ENCODE peak calls at places on chromosomes 13 and 19, in ten cellular contexts. F is endothelial cell of umbilical vein, G is tibial nerve, A is lower leg skin, W is testis, D is A549, L is breast epithelium, P is NB4, K is heart left ventricle, Z is esophagus squamous epithelium. H is an unnamed sample.

GRCh38 chr13:101624981-101625380 is 172.5 kb downstream of the ITGBL1 start:
- DNase-seq in G (no peak), K (no peak), W (no peak), A (no peak), P (no peak), Z (no peak), D (no peak), L (no peak), F (no peak), H (no peak)

GRCh38 chr19:46963093-46963734 is 56.4 kb upstream of the NPAS1 start:
- DNase-seq in Z (no peak), F (peak; percentile 46), P (no peak), A (no peak), D (no peak), W (no peak), K (no peak), G (no peak), L (no peak), H (no peak)

GRCh38 chr19:42201489-42202289 is 15.8 kb downstream of the DEDD2 start:
- DNase-seq in P (peak; percentile 88), K (no peak), W (no peak), F (no peak), L (no peak), A (no peak), Z (no peak), D (no peak), G (no peak), H (no peak)

GRCh38 chr13:94362411-94362909 is 117.0 kb downstream of the DCT start:
- DNase-seq in F (peak; percentile 84), P (peak; percentile 83), G (no peak), A (peak; percentile 53), L (peak; percentile 28), W (peak; percentile 83), K (peak; percentile 36), D (peak; percentile 80), Z (peak; percentile 2), H (peak; percentile 73)

GRCh38 chr19:29587518-29587986 is 18.5 kb upstream of the POP4 start:
- DNase-seq in D (no peak), G (no peak), K (no peak), P (peak; percentile 80), L (no peak), A (no peak), Z (no peak), F (no peak), W (no peak), H (peak; percentile 57)

GRCh38 chr13:85806553-85807175 is 7.4 kb upstream of the SLITRK6 start:
- DNase-seq in W (no peak), P (peak; percentile 60), A (no peak), F (peak; percentile 37), D (peak; percentile 61), G (no peak), Z (no peak), L (no peak), K (no peak), H (peak; percentile 1)

GRCh38 chr19:55857149-55857548 is 20.8 kb downstream of the NLRP4 start:
- DNase-seq in Z (no peak), P (peak; percentile 10), W (no peak), A (no peak), G (no peak), D (no peak), K (no peak), L (no peak), F (no peak), H (no peak)

GRCh38 chr13:29362849-29363604 is 232.5 kb downstream of the SLC7A1 start:
- DNase-seq in P (peak; percentile 75), L (no peak), G (no peak), W (peak; percentile 58), Z (no peak), D (peak; percentile 45), A (no peak), K (no peak), F (peak; percentile 62), H (peak; percentile 26)

GRCh38 chr19:4375620-4376228 is 24.6 kb downstream of the SH3GL1 start:
- DNase-seq in A (no peak), W (no peak), G (no peak), F (peak; percentile 62), P (peak; percentile 90), D (peak; percentile 60), K (no peak), L (no peak), Z (no peak), H (peak; percentile 43)

GRCh38 chr19:38869836-38870607 is 8.1 kb downstream of the RINL start:
- DNase-seq in L (peak; percentile 73), D (peak; percentile 89), K (peak; percentile 90), W (peak; percentile 87), P (peak; percentile 66), G (peak; percentile 78), A (peak; percentile 71), F (peak; percentile 61), Z (peak; percentile 37), H (no peak)

GRCh38 chr13:35472308-35473008 is 4.0 kb downstream of the MAB21L1 start:
- DNase-seq in A (no peak), G (no peak), W (no peak), D (no peak), Z (no peak), K (no peak), L (no peak), P (no peak), F (no peak), H (no peak)

GRCh38 chr19:32227561-32228165 is 117.7 kb upstream of the ZNF507 start:
- DNase-seq in P (no peak), G (no peak), K (no peak), F (no peak), L (no peak), Z (no peak), D (no peak), W (no peak), A (no peak), H (no peak)

GRCh38 chr19:32652893-32653625 is 21.9 kb downstream of the ANKRD27 start:
- DNase-seq in G (no peak), W (peak; percentile 77), D (no peak), P (no peak), K (peak; percentile 85), L (peak; percentile 59), Z (no peak), F (peak; percentile 53), A (no peak), H (no peak)

GRCh38 chr13:108769213-108770070 is 140.0 kb downstream of the MYO16 start:
- DNase-seq in W (no peak), D (peak; percentile 66), F (no peak), P (peak; percentile 26), K (no peak), Z (no peak), A (no peak), L (no peak), G (no peak), H (no peak)

GRCh38 chr19:10305139-10305806 is 4.3 kb downstream of the ZGLP1 start:
- DNase-seq in F (no peak), D (no peak), L (no peak), A (no peak), P (peak; percentile 100), Z (no peak), G (no peak), K (peak; percentile 47), W (no peak), H (no peak)

DNA sequence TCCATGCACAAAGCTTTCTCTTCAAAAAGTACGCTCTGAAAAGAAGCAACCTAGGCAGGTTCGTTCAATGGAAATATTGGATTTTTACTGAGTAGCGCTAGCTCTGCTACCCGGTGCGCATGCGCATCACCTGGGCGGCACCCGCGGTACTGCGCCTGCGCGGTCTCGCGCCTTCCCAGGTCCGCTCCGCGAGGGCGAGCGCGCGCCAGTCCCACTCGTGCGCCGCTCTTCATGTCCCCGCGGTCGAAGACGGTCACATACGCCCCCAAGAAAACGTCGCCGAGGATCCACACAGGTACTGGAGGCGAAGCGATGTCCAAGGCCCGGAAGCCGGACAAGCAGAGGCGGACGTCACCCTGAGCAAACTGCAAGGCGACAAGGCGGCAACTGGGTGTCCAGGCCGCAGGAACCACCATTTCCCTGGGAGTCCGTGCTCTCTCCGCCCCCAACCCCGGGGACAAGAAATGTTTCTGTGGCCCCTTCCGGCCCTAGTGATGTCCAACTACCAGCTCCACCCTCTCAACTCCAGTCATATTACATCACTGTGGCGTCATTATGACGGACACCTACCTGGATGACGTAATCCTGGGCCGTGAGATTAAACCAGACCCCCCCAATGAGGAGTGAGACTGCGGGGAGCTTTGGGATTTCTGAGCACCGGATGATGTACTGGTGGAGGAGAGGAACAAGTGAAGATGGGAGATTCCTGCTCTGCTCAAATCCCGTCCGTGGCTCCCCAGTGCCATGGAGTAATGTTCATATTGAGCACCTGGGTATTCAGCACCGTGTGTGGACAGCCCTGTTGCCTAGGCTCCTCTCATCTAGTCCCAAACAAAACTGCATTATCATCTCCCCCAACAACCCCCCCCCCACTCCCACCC is 4.8 kb upstream of the KCNC3 start:
- DNase-seq in L (peak; percentile 35), D (peak; percentile 90), K (peak; percentile 69), A (no peak), G (no peak), Z (no peak), P (no peak), W (peak; percentile 80), F (no peak), H (peak; percentile 99)
- TF ChIP-seq POLR2A in L (peak; percentile 81), D (peak; percentile 96), K (peak; percentile 56), A (no peak), G (peak; percentile 43), Z (no peak), P (no peak), W (no peak), F (peak; percentile 63), H (peak; percentile 88)

DNA sequence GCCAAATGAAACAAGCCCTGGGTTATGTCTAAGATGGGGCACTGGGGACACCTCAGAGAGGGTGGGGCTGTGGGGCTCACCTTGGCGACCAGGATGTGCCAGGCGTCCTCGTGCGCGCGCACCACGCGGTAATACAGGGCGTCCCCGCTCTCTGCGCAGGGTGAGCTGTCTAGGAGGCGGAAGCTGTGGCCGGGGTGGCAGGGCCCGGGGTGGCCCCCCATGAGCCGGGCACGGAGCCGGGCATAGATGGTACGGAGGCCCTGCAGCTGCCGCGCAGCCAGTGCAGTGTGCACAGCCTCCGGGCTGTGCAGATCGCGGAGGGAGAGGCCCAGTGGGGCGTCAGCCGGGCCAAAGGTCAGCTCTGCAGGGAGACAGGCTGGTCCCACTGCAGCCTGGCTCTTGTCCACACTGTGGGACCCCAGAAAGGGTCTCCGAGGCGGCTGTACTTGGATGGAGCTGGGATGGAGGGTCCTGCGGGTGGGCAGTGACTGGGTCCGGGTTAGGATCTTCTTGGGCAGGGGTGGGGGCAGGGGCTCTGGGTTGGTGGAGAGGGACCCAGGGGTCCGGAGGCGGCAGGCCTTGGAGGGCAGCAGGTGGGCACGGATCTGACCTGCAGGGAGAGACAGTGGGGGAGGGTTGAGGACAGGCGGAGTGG is 3.3 kb downstream of the PEAK3 start:
- DNase-seq in L (no peak), K (no peak), A (no peak), Z (no peak), D (no peak), F (no peak), W (no peak), G (no peak), P (no peak), H (no peak)
- TF ChIP-seq POLR2A in L (no peak), K (no peak), A (no peak), Z (no peak), D (no peak), F (no peak), W (no peak), G (no peak), P (no peak), H (no peak)

GRCh38 chr13:33976965-33977364 is 159.0 kb downstream of the RFC3 start:
- DNase-seq in W (no peak), P (no peak), Z (no peak), L (no peak), D (peak; percentile 2), G (no peak), F (no peak), A (no peak), K (no peak), H (no peak)
- TF ChIP-seq POLR2A in W (no peak), P (no peak), Z (no peak), L (no peak), D (no peak), G (no peak), F (no peak), A (no peak), K (no peak), H (no peak)

GRCh38 chr19:1862068-1862423 is 1.3 kb downstream of the KLF16 start:
- DNase-seq in A (no peak), P (no peak), D (no peak), K (no peak), Z (no peak), G (no peak), L (no peak), F (no peak), W (no peak), H (no peak)
- TF ChIP-seq POLR2A in A (no peak), P (no peak), D (no peak), K (no peak), Z (no peak), G (no peak), L (no peak), F (no peak), W (no peak), H (no peak)